ENCODE peak calls at places on chromosome 11, in nine cellular contexts. V is Peyer's patch; B is stimulated activated CD4-positive, alpha-beta T cell treated with anti-CD3 and anti-CD28 coated beads, Interleukin-12 subunit alpha, Interleukin-12 subunit beta, amount 100 ng/mL, for 48 hours; D is NCI-H1092 treated with DMSO at 0.1 percent for 48 hours; C is AG08396; X is ACHN; T is OCI-LY7; E is lower lobe of right lung; K is activated T-cell treated with anti-CD3 and anti-CD28 coated beads, Interleukin-2, amount 50 U/mL, for 72 hours. U is an unnamed sample.

GRCh38 chr11:66637557-66638176 is 836 bp upstream of the RBM4 start:
- DNase-seq in K (no peak), X (no peak), C (no peak), D (no peak), V (no peak), E (no peak), B (no peak), T (no peak), U (no peak)

GRCh38 chr11:64970731-64971151 is 1.2 kb downstream of the MAJIN start:
- DNase-seq in K (peak), D (no peak), X (no peak), T (peak), V (no peak), E (no peak), C (no peak), B (peak), U (no peak)

GRCh38 chr11:73218106-73218829 is at the start of gene P2RY2:
- DNase-seq in V (peak), T (no peak), D (no peak), X (peak), B (peak), K (peak), E (peak), C (peak), U (peak)

GRCh38 chr11:94147433-94147845 is 18.8 kb downstream of the PANX1 start:
- DNase-seq in K (no peak), E (no peak), B (peak), T (no peak), V (no peak), X (no peak), D (no peak), C (no peak), U (no peak)

GRCh38 chr11:45501980-45502545 is 163.4 kb downstream of the CHST1 start:
- DNase-seq in D (no peak), C (no peak), X (no peak), V (no peak), T (no peak), E (no peak), B (no peak), K (no peak), U (no peak)

GRCh38 chr11:4190098-4190497 is 95.5 kb downstream of the RRM1 start:
- DNase-seq in K (no peak), B (no peak), X (no peak), V (peak), E (no peak), T (no peak), D (no peak), C (no peak), U (no peak)

GRCh38 chr11:27468209-27468608 is 4.4 kb downstream of the LGR4 start:
- DNase-seq in T (no peak), V (no peak), E (no peak), X (peak), K (no peak), C (peak), B (no peak), D (no peak), U (no peak)

GRCh38 chr11:74070713-74071506 is 62.0 kb upstream of the UCP3 start:
- DNase-seq in V (no peak), E (no peak), K (no peak), D (peak), B (no peak), C (no peak), X (no peak), T (no peak), U (no peak)

GRCh38 chr11:3835752-3836151 is 5.0 kb downstream of the RHOG start:
- DNase-seq in E (no peak), V (no peak), K (no peak), C (no peak), D (no peak), T (no peak), B (no peak), X (no peak), U (no peak)

GRCh38 chr11:12801976-12802375 is 127.8 kb downstream of the TEAD1 start:
- DNase-seq in B (no peak), V (no peak), C (no peak), X (no peak), K (no peak), T (no peak), E (no peak), D (peak), U (no peak)

GRCh38 chr11:65432686-65433582 is 10.3 kb downstream of the NEAT1 start:
- DNase-seq in D (peak), T (peak), B (no peak), V (no peak), C (no peak), K (no peak), E (no peak), X (peak), U (no peak)

GRCh38 chr11:1074244-1075221 is at the start of gene MUC2:
- DNase-seq in E (peak), B (no peak), K (no peak), T (no peak), V (peak), D (no peak), X (no peak), C (no peak), U (no peak)

GRCh38 chr11:73359930-73360742 is 16.1 kb upstream of the RELT start:
- DNase-seq in C (peak), V (no peak), X (peak), B (peak), T (peak), E (no peak), D (peak), K (peak), U (no peak)

GRCh38 chr11:77525455-77526091 is 51.7 kb upstream of the PAK1 start:
- DNase-seq in E (no peak), B (no peak), V (no peak), K (no peak), C (no peak), T (peak), X (no peak), D (no peak), U (no peak)

GRCh38 chr11:34926101-34926830 is 9.8 kb downstream of the PDHX start:
- DNase-seq in E (no peak), C (peak), X (peak), D (peak), K (peak), B (no peak), T (peak), V (no peak), U (peak)

U was measured in DMS153.